ENCODE peak calls at places on chromosomes 4 and X, in eight cellular contexts. J, B, M, C, Q, G, K and Y are unnamed samples. For H3K9me3, the result is how much of the 10 kb centered on the place peaks cover.

GRCh38 chr4:6331018-6331417 is 61.4 kb downstream of the WFS1 start:
- DNase-seq in J (no peak), K (no peak), M (no peak), C (no peak), G (peak), B (no peak), Q (no peak), Y (no peak)

GRCh38 chr4:156948738-156949137 is 22.9 kb downstream of the PDGFC start:
- DNase-seq in K (no peak), M (no peak), G (no peak), J (no peak), Q (no peak), C (no peak), B (no peak), Y (no peak)

GRCh38 chr4:149605601-149606378 is 209.9 kb downstream of the IQCM start:
- DNase-seq in G (no peak), Q (peak), M (no peak), J (peak), B (peak), K (no peak), C (no peak), Y (no peak)

GRCh38 chr4:4837316-4837715 is 22.1 kb upstream of the MSX1 start:
- DNase-seq in K (no peak), Q (peak), C (no peak), J (no peak), B (no peak), G (no peak), M (no peak), Y (no peak)

GRCh38 chr4:126869967-126870366 is 762.8 kb upstream of the INTU start:
- DNase-seq in B (no peak), C (peak), J (no peak), Q (peak), K (no peak), G (no peak), M (no peak), Y (no peak)

GRCh38 chrX:63471004-63471403 is 119.9 kb upstream of the SPIN4 start:
- DNase-seq in B (no peak), M (no peak), Q (no peak), K (no peak), G (no peak), J (no peak), C (no peak), Y (no peak)

GRCh38 chr4:125125256-125125655 is 189.5 kb upstream of the FAT4 start:
- DNase-seq in C (no peak), K (no peak), Q (no peak), J (no peak), G (no peak), M (no peak), B (no peak), Y (no peak)

GRCh38 chr4:85603437-85604336 is 128.7 kb downstream of the ARHGAP24 start:
- DNase-seq in J (peak), K (no peak), C (no peak), B (peak), G (no peak), M (peak), Q (no peak), Y (no peak)

GRCh38 chr4:52780627-52781354 is 29.6 kb upstream of the ERVMER34-1 start:
- DNase-seq in G (no peak), J (peak), B (no peak), K (no peak), Q (no peak), M (peak), C (no peak), Y (no peak)

GRCh38 chrX:81301877-81302276 is 100.0 kb downstream of the SH3BGRL start:
- DNase-seq in B (peak), M (no peak), K (no peak), C (no peak), G (no peak), J (no peak), Q (peak), Y (no peak)

GRCh38 chrX:148893395-148893794 is 393.0 kb downstream of the AFF2 start:
- DNase-seq in G (no peak), J (no peak), M (no peak), Q (no peak), C (no peak), B (no peak), K (no peak), Y (no peak)

GRCh38 chrX:45198301-45198700 is 2.4 kb downstream of the DIPK2B start:
- DNase-seq in K (no peak), B (no peak), M (no peak), G (no peak), C (no peak), Q (no peak), J (no peak), Y (no peak)

GRCh38 chrX:44071070-44071645 is 98.0 kb upstream of the NDP start:
- DNase-seq in Q (no peak), G (no peak), C (no peak), K (no peak), M (no peak), J (peak), B (no peak), Y (no peak)

GRCh38 chr4:74320559-74321118 is 12.4 kb downstream of the EPGN start:
- DNase-seq in G (peak), C (peak), B (peak), J (peak), M (peak), K (peak), Q (peak), Y (peak)

GRCh38 chr4:173380987-173381386 is 10.2 kb downstream of the SAP30 start:
- DNase-seq in G (no peak), B (no peak), C (no peak), M (no peak), J (no peak), Q (no peak), K (no peak), Y (no peak)

GRCh38 chr4:76257824-76258223 is 6.3 kb downstream of the FAM47E start:
- DNase-seq in B (no peak), K (no peak), C (no peak), Q (no peak), G (no peak), M (no peak), J (no peak), Y (no peak)

GRCh38 chr4:111689214-111689613 is 456.0 kb upstream of the FAM241A start:
- DNase-seq in K (no peak), M (no peak), C (no peak), B (peak), G (no peak), J (peak), Q (no peak), Y (no peak)

GRCh38 chr4:140947507-140947906 is 185.8 kb downstream of the RNF150 start:
- DNase-seq in M (peak), Q (peak), C (no peak), B (no peak), K (no peak), G (no peak), J (no peak), Y (no peak)

GRCh38 chrX:26631385-26631784 is 415.4 kb downstream of the MAGEB5 start:
- DNase-seq in K (no peak), C (no peak), B (no peak), M (no peak), G (no peak), J (no peak), Q (no peak), Y (no peak)

GRCh38 chr4:6071959-6072720 is 53.9 kb upstream of the C4orf50 start:
- DNase-seq in K (no peak), Q (no peak), J (no peak), M (peak), G (no peak), C (no peak), B (no peak), Y (no peak)

GRCh38 chr4:139535852-139536234 is 20.2 kb downstream of the SETD7 start:
- DNase-seq in G (no peak), M (no peak), C (no peak), B (no peak), Q (no peak), K (no peak), J (peak), Y (no peak)

GRCh38 chrX:109959356-109959871 is 43.5 kb upstream of the TMEM164 start:
- DNase-seq in M (no peak), G (no peak), C (no peak), J (no peak), B (no peak), Q (no peak), K (no peak), Y (no peak)

GRCh38 chr4:73205482-73205881 is 53.1 kb downstream of the ANKRD17 start:
- DNase-seq in J (no peak), C (no peak), G (no peak), M (no peak), K (no peak), Q (no peak), B (no peak), Y (no peak)

GRCh38 chrX:41781500-41781899 is 57.5 kb downstream of the GPR82 start:
- DNase-seq in G (no peak), J (peak), C (no peak), Q (peak), M (peak), K (no peak), B (peak), Y (no peak)

GRCh38 chrX:40097101-40097491 is 662 bp downstream of the BCOR start:
- DNase-seq in C (no peak), Q (no peak), B (no peak), M (peak), G (no peak), J (no peak), K (no peak), Y (no peak)

GRCh38 chr4:8709729-8710360 is 117.3 kb downstream of the CPZ start:
- DNase-seq in B (no peak), K (no peak), M (peak), J (no peak), C (no peak), G (peak), Q (no peak), Y (no peak)

GRCh38 chr4:43435303-43435702 is 542.8 kb downstream of the GRXCR1 start:
- DNase-seq in Q (no peak), B (no peak), K (no peak), G (no peak), J (no peak), C (no peak), M (no peak), Y (no peak)
- H3K9me3 ChIP-seq in Q (under half), B (under half), K (under half), G (under half), J (under half), C (under half), M (under half), Y (under half)

DNA sequence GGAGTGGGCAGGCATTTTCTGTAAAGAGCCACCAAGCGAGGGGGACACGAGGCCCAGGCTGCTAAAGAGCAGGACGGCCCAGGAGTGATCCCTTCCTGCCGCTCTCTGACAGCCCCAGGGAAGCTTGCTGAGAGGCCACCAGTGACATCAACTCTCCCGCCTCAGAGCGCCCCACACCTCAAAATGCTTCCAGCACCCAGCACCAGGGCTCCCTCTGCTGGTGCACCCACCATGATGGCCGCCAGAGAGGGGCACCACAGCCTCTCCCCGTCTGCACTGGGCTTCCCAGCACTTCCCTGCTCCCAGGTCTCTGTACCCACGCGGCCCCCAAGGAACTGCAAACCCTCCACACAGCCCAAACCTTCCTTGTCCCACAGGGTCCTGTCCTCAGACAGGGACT is 40.4 kb downstream of the GAK start:
- DNase-seq in K (no peak), B (no peak), G (peak), Q (no peak), M (peak), C (no peak), J (no peak), Y (no peak)
- TF ChIP-seq CTCF in K (peak), B (peak), G (peak), Q (peak), M (peak), C (no peak), J (peak), Y (no peak)

GRCh38 chr4:123952530-123953274 is 556.1 kb downstream of the SPRY1 start:
- DNase-seq in Q (peak), B (peak), G (peak), K (no peak), M (no peak), J (peak), C (no peak), Y (no peak)

GRCh38 chr4:123954220-123954619 is 557.6 kb downstream of the SPRY1 start:
- DNase-seq in Q (no peak), J (no peak), G (no peak), C (no peak), B (no peak), K (no peak), M (no peak), Y (no peak)

GRCh38 chr4:123953556-123953955 is 557.0 kb downstream of the SPRY1 start:
- DNase-seq in K (no peak), B (no peak), M (no peak), G (no peak), J (no peak), Q (no peak), C (no peak), Y (no peak)

GRCh38 chr4:123955167-123955824 is 558.7 kb downstream of the SPRY1 start:
- DNase-seq in Q (no peak), G (no peak), J (no peak), B (no peak), C (no peak), K (no peak), M (no peak), Y (no peak)

DNA sequence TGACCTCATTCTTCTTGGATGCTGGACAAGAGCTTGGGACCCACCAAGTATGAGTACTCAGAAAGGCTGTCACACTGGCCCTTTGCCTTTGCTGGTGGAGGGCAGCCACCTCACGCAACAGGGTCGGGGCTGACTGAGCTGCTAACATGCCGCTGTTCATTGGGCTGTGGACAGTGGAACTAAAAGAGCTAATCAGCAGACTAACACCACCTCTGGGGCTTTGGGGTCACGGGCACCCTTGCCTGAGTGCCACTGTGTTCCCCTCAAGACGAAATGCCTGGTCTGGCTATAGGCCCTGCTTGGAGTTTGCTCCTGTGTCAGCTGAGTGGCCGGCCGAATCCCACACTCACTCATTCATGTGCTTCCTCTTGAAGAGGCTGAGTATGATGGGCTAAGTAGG is 559.6 kb downstream of the SPRY1 start:
- DNase-seq in K (no peak), C (no peak), G (no peak), J (no peak), B (no peak), M (no peak), Q (no peak), Y (no peak)
- H3K9ac ChIP-seq in K (no peak), C (no peak), G (no peak), J (no peak), B (no peak), M (no peak), Q (no peak), Y (no peak)

GRCh38 chr4:95300304-95300703 is 248.5 kb downstream of the UNC5C start:
- DNase-seq in M (no peak), K (no peak), G (no peak), B (no peak), C (no peak), Q (no peak), J (no peak), Y (no peak)

GRCh38 chr4:95304898-95305297 is 243.9 kb downstream of the UNC5C start:
- DNase-seq in M (no peak), B (peak), G (no peak), J (no peak), C (no peak), Q (peak), K (no peak), Y (no peak)
- H3K9me3 ChIP-seq in M (under half), B (under half), G (under half), J (under half), C (under half), Q (under half), K (under half), Y (under half)

GRCh38 chr4:46386570-46386969 is 3.4 kb downstream of the GABRA2 start:
- DNase-seq in C (no peak), K (no peak), Q (no peak), B (no peak), J (no peak), G (peak), M (peak), Y (no peak)
- TF ChIP-seq CTCF in C (no peak), K (no peak), Q (peak), B (no peak), J (peak), G (peak), M (peak), Y (no peak)

DNA sequence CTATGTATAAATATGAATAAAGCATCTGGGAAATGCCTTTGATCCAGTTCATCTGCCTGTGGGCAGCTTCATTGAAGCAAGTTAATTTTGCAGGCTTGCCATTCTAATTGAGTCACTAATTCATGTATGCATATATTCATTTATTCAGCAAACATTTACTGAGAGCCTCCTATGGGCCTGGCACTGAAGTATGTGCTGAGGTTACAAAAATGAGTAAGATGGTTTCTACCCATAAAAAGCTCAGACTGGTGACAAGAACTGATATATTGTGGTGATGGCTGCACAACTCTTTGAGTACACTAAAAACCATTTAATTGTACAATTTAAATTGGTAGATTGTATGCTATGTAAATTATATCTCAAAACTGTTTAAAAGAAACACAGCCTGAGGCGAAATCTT is 1.1 kb upstream of the MRPL1 start:
- DNase-seq in G (no peak), M (no peak), J (no peak), C (no peak), K (no peak), Q (no peak), B (peak), Y (no peak)
- H3K9ac ChIP-seq in G (peak), M (peak), J (peak), C (peak), K (peak), Q (peak), B (peak), Y (no peak)

GRCh38 chr4:44791842-44792241 is 65.5 kb upstream of the GNPDA2 start:
- DNase-seq in K (no peak), Q (no peak), J (no peak), B (no peak), M (no peak), G (no peak), C (no peak), Y (no peak)
- H3K9me3 ChIP-seq in K (under half), Q (under half), J (under half), B (under half), M (under half), G (under half), C (under half), Y (under half)

GRCh38 chrX:6574762-6575161 is 39.8 kb upstream of the VCX3A start:
- DNase-seq in B (no peak), K (no peak), Q (no peak), C (no peak), G (peak), J (no peak), M (peak), Y (no peak)
- TF ChIP-seq CTCF in B (no peak), K (no peak), Q (peak), C (no peak), G (peak), J (no peak), M (no peak), Y (no peak)

DNA sequence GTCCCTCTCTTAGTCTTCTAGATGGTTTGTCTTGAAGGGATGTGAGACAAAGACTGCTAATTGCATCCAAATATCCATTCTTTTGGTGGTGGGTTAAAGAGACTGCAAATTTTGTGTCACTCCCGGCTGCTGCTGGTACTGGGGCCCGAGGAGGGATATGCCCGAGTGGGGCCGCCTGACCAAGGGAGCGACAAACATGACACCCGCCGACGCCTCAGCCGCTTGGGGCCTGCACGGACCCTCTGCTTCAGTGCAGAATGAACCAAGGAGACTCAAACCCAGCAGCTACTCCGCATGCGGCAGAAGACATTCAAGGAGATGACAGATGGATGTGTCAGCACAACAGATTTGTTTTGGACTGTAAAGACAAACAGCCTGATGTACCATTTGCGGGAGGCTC is 13.5 kb upstream of the ARX start:
- DNase-seq in C (no peak), Q (no peak), B (no peak), K (no peak), G (no peak), M (no peak), J (no peak), Y (no peak)
- H3K9ac ChIP-seq in C (no peak), Q (no peak), B (no peak), K (no peak), G (no peak), M (no peak), J (no peak), Y (no peak)

DNA sequence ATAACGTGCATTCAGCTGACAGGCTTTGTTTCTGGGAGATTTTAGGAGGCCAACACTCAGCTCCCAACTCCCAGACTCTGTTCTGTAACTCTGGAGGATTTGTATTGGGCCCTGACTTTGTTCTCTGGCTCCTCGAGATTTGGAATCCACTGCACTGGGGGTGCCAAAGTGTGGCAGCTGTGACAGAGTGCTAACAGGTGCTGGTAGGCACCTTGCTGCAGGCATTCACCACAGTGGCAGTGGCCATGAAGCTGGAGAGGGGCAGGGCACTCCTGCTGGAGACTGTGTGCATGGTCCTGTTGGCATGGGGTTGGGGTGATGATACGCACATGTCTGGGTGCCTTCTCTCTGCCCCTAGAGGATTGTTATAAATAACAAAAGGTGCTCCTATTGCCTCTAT is 1094.9 kb upstream of the SLIT2 start:
- DNase-seq in Q (no peak), K (no peak), M (no peak), J (no peak), C (no peak), B (no peak), G (peak), Y (no peak)
- H3K9me3 ChIP-seq in Q (under half), K (under half), M (under half), J (under half), C (under half), B (under half), G (under half), Y (under half)